ENCODE peak calls at places on chromosomes 1 and 21, in six cellular contexts. V is NCI-H2029 treated with DMSO at 0.1 percent for 48 hours; Q is stimulated activated CD4-positive, alpha-beta T cell treated with anti-CD3 and anti-CD28 coated beads, Interleukin-1b, Interleukin-23, amount 100 ng/mL, for 4 hours; X is ovary; Y is CD8-positive, alpha-beta T cell; T is activated T-cell treated with anti-CD3 and anti-CD28 coated beads, Interleukin-2, amount 50 U/mL, for 72 hours. B is an unnamed sample.

GRCh38 chr21:37767984-37768383 is 148.3 kb downstream of the KCNJ6 start:
- DNase-seq in V (no peak), Q (no peak), X (no peak), Y (no peak), T (no peak), B (no peak)

GRCh38 chr1:245085508-245086095 is 69.2 kb upstream of the KIF26B start:
- DNase-seq in V (no peak), Q (no peak), X (no peak), Y (no peak), T (no peak), B (peak; percentile 94)

GRCh38 chr1:94621392-94621791 is 79.8 kb upstream of the F3 start:
- DNase-seq in V (peak; percentile 7), Q (no peak), X (no peak), Y (no peak), T (no peak), B (no peak)

GRCh38 chr1:33255347-33256311 is 663 bp upstream of the ZNF362 start:
- DNase-seq in V (peak; percentile 27), Q (peak; percentile 37), X (peak; percentile 59), Y (peak; percentile 29), T (peak; percentile 64), B (no peak)

GRCh38 chr1:156781585-156782186 is 14.4 kb downstream of the PRCC start:
- DNase-seq in V (no peak), Q (no peak), X (no peak), Y (no peak), T (no peak), B (no peak)

GRCh38 chr21:41236361-41236973 is 68.5 kb downstream of the BACE2 start:
- DNase-seq in V (no peak), Q (no peak), X (no peak), Y (no peak), T (no peak), B (no peak)

GRCh38 chr1:98881911-98882310 is 122.8 kb downstream of the PLPPR5 start:
- DNase-seq in V (no peak), Q (no peak), X (no peak), Y (no peak), T (no peak), B (no peak)

GRCh38 chr1:221166559-221167318 is 287.5 kb downstream of the HLX start:
- DNase-seq in V (no peak), Q (no peak), X (no peak), Y (no peak), T (no peak), B (no peak)

GRCh38 chr1:94418664-94419655 is 771 bp downstream of the ABCD3 start:
- DNase-seq in V (peak; percentile 65), Q (no peak), X (peak; percentile 47), Y (peak; percentile 9), T (peak; percentile 10), B (no peak)

GRCh38 chr1:71231751-71232150 is 150.9 kb upstream of the ZRANB2 start:
- DNase-seq in V (no peak), Q (no peak), X (no peak), Y (no peak), T (no peak), B (no peak)

GRCh38 chr1:183968386-183968785 is 69.1 kb downstream of the COLGALT2 start:
- DNase-seq in V (no peak), Q (no peak), X (no peak), Y (no peak), T (no peak), B (no peak)

GRCh38 chr1:17912491-17912890 is 157.4 kb downstream of the ACTL8 start:
- DNase-seq in V (no peak), Q (no peak), X (no peak), Y (no peak), T (no peak), B (no peak)

GRCh38 chr1:154835531-154836285 is 34.4 kb downstream of the KCNN3 start:
- DNase-seq in V (no peak), Q (no peak), X (no peak), Y (no peak), T (no peak), B (no peak)

GRCh38 chr1:111234866-111235265 is 7.4 kb downstream of the CHI3L2 start:
- DNase-seq in V (no peak), Q (no peak), X (no peak), Y (no peak), T (no peak), B (peak; percentile 39)

B was measured in AG09309.